ENCODE peak calls at places on chromosomes 4 and X, in seven cellular contexts. One of them, this sample, is unnamed.
A peak's percentile ranks its signal among the peaks of the same experiment; 100 is the strongest.

GRCh38 chr4:130563891-130564418 is 1468.0 kb downstream of the C4orf33 start:
- ATAC-seq in K562: no peak
- ATAC-seq in effector memory CD8-positive, alpha-beta T cell: no peak
- ATAC-seq in HepG2: peak; percentile 74
- ATAC-seq in right cardiac atrium: no peak
- ATAC-seq in stimulated activated naive CD8-positive, alpha-beta T cell treated with anti-CD3 and anti-CD28 coated beads, Interleukin-15, Interleukin-2, amounts not matched to agents 100 U/mL and 50 U/mL, for 24 hours: no peak
- ATAC-seq in CD4-positive, alpha-beta T cell: no peak
- ATAC-seq in this sample: no peak

GRCh38 chr4:94339779-94340178 is 2.9 kb downstream of the HPGDS start:
- ATAC-seq in K562: no peak
- ATAC-seq in effector memory CD8-positive, alpha-beta T cell: peak; percentile 53
- ATAC-seq in HepG2: no peak
- ATAC-seq in right cardiac atrium: peak; percentile 67
- ATAC-seq in stimulated activated naive CD8-positive, alpha-beta T cell treated with anti-CD3 and anti-CD28 coated beads, Interleukin-15, Interleukin-2, amounts not matched to agents 100 U/mL and 50 U/mL, for 24 hours: peak; percentile 30
- ATAC-seq in CD4-positive, alpha-beta T cell: peak; percentile 32
- ATAC-seq in this sample: no peak

GRCh38 chr4:41178372-41179085 is 35.8 kb downstream of the APBB2 start:
- ATAC-seq in K562: no peak
- ATAC-seq in effector memory CD8-positive, alpha-beta T cell: no peak
- ATAC-seq in HepG2: no peak
- ATAC-seq in right cardiac atrium: peak; percentile 93
- ATAC-seq in stimulated activated naive CD8-positive, alpha-beta T cell treated with anti-CD3 and anti-CD28 coated beads, Interleukin-15, Interleukin-2, amounts not matched to agents 100 U/mL and 50 U/mL, for 24 hours: no peak
- ATAC-seq in CD4-positive, alpha-beta T cell: no peak
- ATAC-seq in this sample: no peak

GRCh38 chr4:48554606-48555005 is 64.6 kb downstream of the ZAR1 start:
- ATAC-seq in K562: no peak
- ATAC-seq in effector memory CD8-positive, alpha-beta T cell: no peak
- ATAC-seq in HepG2: no peak
- ATAC-seq in right cardiac atrium: no peak
- ATAC-seq in stimulated activated naive CD8-positive, alpha-beta T cell treated with anti-CD3 and anti-CD28 coated beads, Interleukin-15, Interleukin-2, amounts not matched to agents 100 U/mL and 50 U/mL, for 24 hours: no peak
- ATAC-seq in CD4-positive, alpha-beta T cell: no peak
- ATAC-seq in this sample: no peak

GRCh38 chr4:111064342-111064993 is 441.6 kb upstream of the PITX2 start:
- ATAC-seq in K562: no peak
- ATAC-seq in effector memory CD8-positive, alpha-beta T cell: no peak
- ATAC-seq in HepG2: no peak
- ATAC-seq in right cardiac atrium: no peak
- ATAC-seq in stimulated activated naive CD8-positive, alpha-beta T cell treated with anti-CD3 and anti-CD28 coated beads, Interleukin-15, Interleukin-2, amounts not matched to agents 100 U/mL and 50 U/mL, for 24 hours: no peak
- ATAC-seq in CD4-positive, alpha-beta T cell: no peak
- ATAC-seq in this sample: no peak

GRCh38 chr4:20432098-20432497 is 180.4 kb downstream of the SLIT2 start:
- ATAC-seq in K562: peak; percentile 40
- ATAC-seq in effector memory CD8-positive, alpha-beta T cell: no peak
- ATAC-seq in HepG2: no peak
- ATAC-seq in right cardiac atrium: peak; percentile 36
- ATAC-seq in stimulated activated naive CD8-positive, alpha-beta T cell treated with anti-CD3 and anti-CD28 coated beads, Interleukin-15, Interleukin-2, amounts not matched to agents 100 U/mL and 50 U/mL, for 24 hours: no peak
- ATAC-seq in CD4-positive, alpha-beta T cell: no peak
- ATAC-seq in this sample: no peak

GRCh38 chrX:133681897-133682296 is 266.6 kb upstream of the GPC4 start:
- ATAC-seq in K562: no peak
- ATAC-seq in effector memory CD8-positive, alpha-beta T cell: no peak
- ATAC-seq in HepG2: no peak
- ATAC-seq in right cardiac atrium: no peak
- ATAC-seq in stimulated activated naive CD8-positive, alpha-beta T cell treated with anti-CD3 and anti-CD28 coated beads, Interleukin-15, Interleukin-2, amounts not matched to agents 100 U/mL and 50 U/mL, for 24 hours: no peak
- ATAC-seq in CD4-positive, alpha-beta T cell: no peak
- ATAC-seq in this sample: no peak

GRCh38 chr4:38203609-38204008 is 243.4 kb downstream of the PTTG2 start:
- ATAC-seq in K562: no peak
- ATAC-seq in effector memory CD8-positive, alpha-beta T cell: no peak
- ATAC-seq in HepG2: no peak
- ATAC-seq in right cardiac atrium: peak; percentile 31
- ATAC-seq in stimulated activated naive CD8-positive, alpha-beta T cell treated with anti-CD3 and anti-CD28 coated beads, Interleukin-15, Interleukin-2, amounts not matched to agents 100 U/mL and 50 U/mL, for 24 hours: no peak
- ATAC-seq in CD4-positive, alpha-beta T cell: no peak
- ATAC-seq in this sample: no peak

GRCh38 chr4:2812600-2812932 is 19.7 kb downstream of the SH3BP2 start:
- ATAC-seq in K562: no peak
- ATAC-seq in effector memory CD8-positive, alpha-beta T cell: no peak
- ATAC-seq in HepG2: no peak
- ATAC-seq in right cardiac atrium: no peak
- ATAC-seq in stimulated activated naive CD8-positive, alpha-beta T cell treated with anti-CD3 and anti-CD28 coated beads, Interleukin-15, Interleukin-2, amounts not matched to agents 100 U/mL and 50 U/mL, for 24 hours: peak; percentile 2
- ATAC-seq in CD4-positive, alpha-beta T cell: peak; percentile 3
- ATAC-seq in this sample: peak; percentile 4

GRCh38 chr4:140330311-140330900 is 43.0 kb upstream of the SCOC start:
- ATAC-seq in K562: peak; percentile 60
- ATAC-seq in effector memory CD8-positive, alpha-beta T cell: no peak
- ATAC-seq in HepG2: no peak
- ATAC-seq in right cardiac atrium: no peak
- ATAC-seq in stimulated activated naive CD8-positive, alpha-beta T cell treated with anti-CD3 and anti-CD28 coated beads, Interleukin-15, Interleukin-2, amounts not matched to agents 100 U/mL and 50 U/mL, for 24 hours: no peak
- ATAC-seq in CD4-positive, alpha-beta T cell: no peak
- ATAC-seq in this sample: no peak

GRCh38 chr4:2135083-2135482 is 76.0 kb downstream of the NAT8L start:
- ATAC-seq in K562: no peak
- ATAC-seq in effector memory CD8-positive, alpha-beta T cell: peak; percentile 44
- ATAC-seq in HepG2: no peak
- ATAC-seq in right cardiac atrium: no peak
- ATAC-seq in stimulated activated naive CD8-positive, alpha-beta T cell treated with anti-CD3 and anti-CD28 coated beads, Interleukin-15, Interleukin-2, amounts not matched to agents 100 U/mL and 50 U/mL, for 24 hours: peak; percentile 32
- ATAC-seq in CD4-positive, alpha-beta T cell: peak; percentile 55
- ATAC-seq in this sample: no peak

GRCh38 chr4:3690576-3691152 is 75.5 kb upstream of the ADRA2C start:
- ATAC-seq in K562: peak; percentile 35
- ATAC-seq in effector memory CD8-positive, alpha-beta T cell: no peak
- ATAC-seq in HepG2: no peak
- ATAC-seq in right cardiac atrium: no peak
- ATAC-seq in stimulated activated naive CD8-positive, alpha-beta T cell treated with anti-CD3 and anti-CD28 coated beads, Interleukin-15, Interleukin-2, amounts not matched to agents 100 U/mL and 50 U/mL, for 24 hours: no peak
- ATAC-seq in CD4-positive, alpha-beta T cell: no peak
- ATAC-seq in this sample: no peak

GRCh38 chrX:32155044-32155638 is 1056.2 kb downstream of the DMD start:
- ATAC-seq in K562: no peak
- ATAC-seq in effector memory CD8-positive, alpha-beta T cell: no peak
- ATAC-seq in HepG2: no peak
- ATAC-seq in right cardiac atrium: no peak
- ATAC-seq in stimulated activated naive CD8-positive, alpha-beta T cell treated with anti-CD3 and anti-CD28 coated beads, Interleukin-15, Interleukin-2, amounts not matched to agents 100 U/mL and 50 U/mL, for 24 hours: no peak
- ATAC-seq in CD4-positive, alpha-beta T cell: no peak
- ATAC-seq in this sample: no peak

This sample was measured in stimulated activated memory B cell treated with anti-CD40 and anti-IgM and Interleukin-4, amounts not matched to agents 10 μg/mL and 1 μg/mL and 100 μg/mL, for 72 hours.